ENCODE peak calls at places on chromosome 4, in nine cellular contexts. N is cardiac muscle cell; K is breast epithelium; A is CD8-positive, alpha-beta memory T cell; X is lower lobe of right lung; B is OCI-LY7; J is tibial nerve; C is stomach; E is tibial artery. O is an unnamed sample. For H3K4me1, the result is how much of the 10 kb centered on the place peaks cover.

GRCh38 chr4:75995727-75996126 is 5.0 kb upstream of the SDAD1 start:
- DNase-seq in N (peak), K (no peak), A (peak), X (no peak), B (peak), J (no peak), C (no peak), E (no peak), O (no peak)

GRCh38 chr4:2714071-2714770 is 41.9 kb downstream of the TNIP2 start:
- DNase-seq in N (peak), K (peak), A (peak), X (no peak), B (no peak), J (no peak), C (no peak), E (peak), O (no peak)

GRCh38 chr4:67122029-67122428 is 423.3 kb downstream of the CENPC start:
- DNase-seq in N (peak), K (no peak), A (no peak), X (no peak), B (no peak), J (no peak), C (no peak), E (no peak), O (no peak)

GRCh38 chr4:34953145-34953799 is 1291.0 kb downstream of the ARAP2 start:
- DNase-seq in N (no peak), K (no peak), A (no peak), X (no peak), B (no peak), J (no peak), C (no peak), E (no peak), O (no peak)

GRCh38 chr4:113311047-113311446 is 261.6 kb downstream of the ANK2 start:
- DNase-seq in N (no peak), K (no peak), A (no peak), X (no peak), B (no peak), J (no peak), C (no peak), E (no peak), O (no peak)

GRCh38 chr4:186685744-186686143 is 37.9 kb downstream of the FAT1 start:
- DNase-seq in N (no peak), K (no peak), A (no peak), X (no peak), B (no peak), J (no peak), C (no peak), E (no peak), O (peak)

GRCh38 chr4:3462790-3463415 is at the start of gene DOK7:
- DNase-seq in N (peak), K (no peak), A (no peak), X (no peak), B (no peak), J (no peak), C (peak), E (peak), O (no peak)

GRCh38 chr4:19776021-19776459 is 475.7 kb upstream of the SLIT2 start:
- DNase-seq in N (peak), K (no peak), A (no peak), X (no peak), B (no peak), J (no peak), C (no peak), E (no peak), O (peak)

GRCh38 chr4:40340034-40340433 is 4.9 kb downstream of the CHRNA9 start:
- DNase-seq in N (no peak), K (no peak), A (no peak), X (no peak), B (no peak), J (no peak), C (no peak), E (no peak), O (no peak)

GRCh38 chr4:2361366-2362285 is 56.8 kb downstream of the ZFYVE28 start:
- DNase-seq in N (no peak), K (peak), A (no peak), X (peak), B (no peak), J (no peak), C (no peak), E (no peak), O (no peak)

GRCh38 chr4:73683033-73683432 is 57.3 kb upstream of the CXCL8 start:
- DNase-seq in N (no peak), K (no peak), A (no peak), X (no peak), B (no peak), J (no peak), C (no peak), E (no peak), O (no peak)

GRCh38 chr4:168361365-168362024 is 42.9 kb upstream of the DDX60 start:
- DNase-seq in N (no peak), K (no peak), A (no peak), X (no peak), B (no peak), J (no peak), C (no peak), E (no peak), O (no peak)

GRCh38 chr4:108425988-108426387 is 194.4 kb upstream of the RPL34 start:
- DNase-seq in N (no peak), K (no peak), A (no peak), X (no peak), B (no peak), J (no peak), C (no peak), E (no peak), O (peak)

GRCh38 chr4:141702472-141703182 is 66.2 kb downstream of the IL15 start:
- DNase-seq in N (peak), K (no peak), A (no peak), X (no peak), B (no peak), J (no peak), C (no peak), E (no peak), O (no peak)

GRCh38 chr4:108466936-108467902 is 153.2 kb upstream of the RPL34 start:
- DNase-seq in N (no peak), K (no peak), A (peak), X (no peak), B (no peak), J (no peak), C (no peak), E (no peak), O (peak)

GRCh38 chr4:83757121-83757621 is 221.3 kb downstream of the GPAT3 start:
- DNase-seq in N (no peak), K (no peak), A (no peak), X (no peak), B (no peak), J (no peak), C (no peak), E (no peak), O (no peak)

GRCh38 chr4:75289843-75290616 is 224.2 kb downstream of the RCHY1 start:
- DNase-seq in N (peak), K (no peak), A (no peak), X (no peak), B (peak), J (no peak), C (peak), E (no peak), O (no peak)

GRCh38 chr4:63218837-63219236 is 1190.4 kb downstream of the TECRL start:
- DNase-seq in N (no peak), K (no peak), A (no peak), X (no peak), B (no peak), J (no peak), C (no peak), E (no peak), O (no peak)

GRCh38 chr4:97984545-97985131 is 158.6 kb downstream of the STPG2 start:
- DNase-seq in N (peak), K (no peak), A (no peak), X (no peak), B (peak), J (no peak), C (no peak), E (no peak), O (no peak)

GRCh38 chr4:141768954-141769353 is 132.6 kb downstream of the IL15 start:
- DNase-seq in N (no peak), K (no peak), A (no peak), X (no peak), B (no peak), J (no peak), C (no peak), E (no peak), O (no peak)

GRCh38 chr4:113114884-113115283 is 65.4 kb downstream of the ANK2 start:
- DNase-seq in N (no peak), K (no peak), A (no peak), X (no peak), B (no peak), J (no peak), C (no peak), E (no peak), O (no peak)

GRCh38 chr4:113145519-113146291 is 96.3 kb downstream of the ANK2 start:
- DNase-seq in N (peak), K (no peak), A (no peak), X (no peak), B (no peak), J (no peak), C (no peak), E (no peak), O (no peak)

GRCh38 chr4:183721207-183722081 is 62.4 kb downstream of the TRAPPC11 start:
- DNase-seq in N (peak), K (no peak), A (peak), X (peak), B (no peak), J (no peak), C (peak), E (no peak), O (no peak)

GRCh38 chr4:112371361-112371760 is 74.2 kb downstream of the ALPK1 start:
- DNase-seq in N (no peak), K (no peak), A (no peak), X (no peak), B (no peak), J (no peak), C (no peak), E (no peak), O (no peak)

GRCh38 chr4:156596026-156596425 is 375.6 kb downstream of the PDGFC start:
- DNase-seq in N (no peak), K (no peak), A (no peak), X (no peak), B (no peak), J (no peak), C (no peak), E (no peak), O (no peak)

GRCh38 chr4:114911141-114911540 is 202.3 kb downstream of the NDST4 start:
- DNase-seq in N (no peak), K (no peak), A (no peak), X (no peak), B (no peak), J (no peak), C (no peak), E (no peak), O (no peak)

GRCh38 chr4:117479673-117480072 is 394.3 kb upstream of the TRAM1L1 start:
- DNase-seq in N (no peak), K (no peak), A (no peak), X (no peak), B (no peak), J (no peak), C (no peak), E (no peak), O (no peak)

GRCh38 chr4:64306255-64306565 is 103.0 kb downstream of the TECRL start:
- DNase-seq in N (no peak), K (no peak), A (no peak), X (no peak), B (no peak), J (no peak), C (no peak), E (no peak), O (no peak)

GRCh38 chr4:64305565-64306254 is 103.5 kb downstream of the TECRL start:
- DNase-seq in N (no peak), K (no peak), A (no peak), X (no peak), B (no peak), J (no peak), C (no peak), E (no peak), O (no peak)
- H3K4me1 ChIP-seq in N (under half), K (under half), A (under half), X (under half), B (under half), J (under half), C (under half), E (under half), O (under half)

GRCh38 chr4:7822858-7823257 is 116.8 kb downstream of the AFAP1 start:
- DNase-seq in N (no peak), K (no peak), A (no peak), X (no peak), B (no peak), J (no peak), C (no peak), E (no peak), O (peak)

GRCh38 chr4:7826176-7826908 is 113.3 kb downstream of the AFAP1 start:
- DNase-seq in N (no peak), K (no peak), A (no peak), X (no peak), B (no peak), J (no peak), C (no peak), E (no peak), O (no peak)

GRCh38 chr4:7821245-7822165 is 118.2 kb downstream of the AFAP1 start:
- DNase-seq in N (no peak), K (no peak), A (no peak), X (no peak), B (no peak), J (no peak), C (no peak), E (no peak), O (no peak)

GRCh38 chr4:7824218-7824617 is 115.4 kb downstream of the AFAP1 start:
- DNase-seq in N (no peak), K (no peak), A (no peak), X (no peak), B (no peak), J (no peak), C (no peak), E (no peak), O (peak)

DNA sequence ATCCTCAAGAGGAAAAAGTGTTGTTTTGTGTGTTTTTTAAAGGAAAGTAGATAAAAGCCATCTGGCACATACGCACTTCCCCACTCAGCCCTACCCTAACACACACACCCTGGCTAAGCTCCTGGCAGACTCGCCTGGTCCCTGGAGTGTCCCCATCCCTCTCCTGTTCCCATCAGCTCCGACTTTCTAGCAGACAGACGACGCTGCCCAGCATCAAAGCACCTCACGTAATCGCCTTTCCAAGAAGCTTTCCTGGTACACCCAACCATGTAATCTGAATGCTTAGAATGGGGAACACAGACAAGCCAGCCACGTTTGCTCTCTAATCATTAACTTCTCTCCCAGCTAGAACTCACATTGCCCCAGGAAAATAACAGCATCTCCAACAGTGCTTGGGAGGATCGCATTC is 116.2 kb downstream of the AFAP1 start:
- DNase-seq in N (no peak), K (no peak), A (no peak), X (no peak), B (no peak), J (peak), C (peak), E (peak), O (peak)
- H3K4me1 ChIP-seq in N (under half), K (under half), A (under half), X (under half), B (under half), J (half or more), C (under half), E (under half), O (half or more)

GRCh38 chr4:7909463-7909862 is 30.2 kb downstream of the AFAP1 start:
- DNase-seq in N (no peak), K (no peak), A (no peak), X (no peak), B (no peak), J (no peak), C (no peak), E (no peak), O (no peak)
- H3K4me1 ChIP-seq in N (under half), K (under half), A (under half), X (under half), B (under half), J (half or more), C (under half), E (under half), O (under half)

GRCh38 chr4:121050251-121050650 is 22.1 kb downstream of the NDNF start:
- DNase-seq in N (no peak), K (no peak), A (no peak), X (no peak), B (peak), J (no peak), C (no peak), E (no peak), O (no peak)
- H3K4me1 ChIP-seq in N (under half), K (under half), A (under half), X (under half), B (under half), J (under half), C (under half), E (under half), O (under half)

DNA sequence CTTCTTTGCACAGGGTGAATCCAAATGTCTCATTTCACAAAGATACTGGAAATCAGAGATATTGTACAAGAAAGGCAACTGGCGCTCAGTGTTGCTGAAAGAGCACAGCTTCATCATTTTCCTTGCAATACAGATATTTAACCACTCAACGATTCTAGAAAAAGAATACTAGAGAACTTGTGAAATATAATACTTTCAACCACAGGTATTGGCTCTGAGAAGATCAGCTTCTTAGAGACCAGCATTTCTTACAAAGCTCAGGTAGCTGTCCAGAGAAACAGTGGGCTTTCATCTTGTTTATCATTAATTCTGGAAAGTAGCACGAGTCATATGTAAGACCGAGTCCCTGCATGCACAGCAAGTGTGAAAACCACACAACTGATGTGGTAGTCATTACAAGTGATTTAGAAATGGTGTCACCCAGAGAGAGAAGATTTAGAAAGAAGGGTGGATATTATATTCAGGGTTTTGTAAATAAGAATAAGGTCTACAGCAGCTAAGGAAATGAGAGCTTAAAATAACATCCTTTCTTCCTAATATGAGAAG is 7.8 kb upstream of the PPARGC1A start:
- DNase-seq in N (no peak), K (no peak), A (no peak), X (no peak), B (no peak), J (no peak), C (no peak), E (no peak), O (no peak)
- H3K4me1 ChIP-seq in N (under half), K (under half), A (under half), X (under half), B (under half), J (under half), C (under half), E (under half), O (under half)

DNA sequence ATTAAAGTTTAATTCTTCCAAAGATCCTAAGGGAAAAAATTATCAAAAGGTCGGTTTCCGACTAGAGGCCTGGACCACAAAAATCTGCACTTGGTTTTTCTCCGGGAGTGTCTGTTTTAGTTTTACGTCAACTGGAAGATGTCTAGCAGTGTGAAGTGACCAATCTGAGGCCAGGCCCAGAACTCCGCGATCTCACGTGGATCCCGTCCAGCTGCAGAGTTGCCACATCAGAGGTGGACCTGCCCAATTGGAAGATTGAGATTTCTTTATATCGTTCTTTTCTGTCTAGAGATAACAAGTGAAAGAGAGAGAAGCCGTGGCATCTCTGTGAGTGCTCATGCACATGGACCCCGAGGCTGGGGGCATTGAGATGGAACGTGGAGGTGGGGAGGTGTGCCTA is 115.8 kb downstream of the AFF1 start:
- DNase-seq in N (no peak), K (no peak), A (no peak), X (no peak), B (no peak), J (peak), C (no peak), E (no peak), O (no peak)
- H3K4me1 ChIP-seq in N (half or more), K (under half), A (under half), X (half or more), B (under half), J (half or more), C (under half), E (under half), O (under half)

GRCh38 chr4:151420408-151420807 is 11.4 kb downstream of the FHIP1A start:
- DNase-seq in N (no peak), K (no peak), A (no peak), X (no peak), B (no peak), J (no peak), C (no peak), E (no peak), O (no peak)
- H3K4me1 ChIP-seq in N (under half), K (under half), A (under half), X (under half), B (under half), J (under half), C (under half), E (under half), O (under half)